ENCODE peak calls at places on chromosomes 4 and X, in four cellular contexts. S is astrocyte of the spinal cord, R is AG04450, U is epithelial cell of esophagus. O is an unnamed sample.
A peak's percentile ranks its signal among the peaks of the same experiment; 100 is the strongest.

GRCh38 chr4:111957131-111957530 is 188.1 kb upstream of the FAM241A start:
- DNase-seq in R (no peak), S (no peak), U (no peak), O (no peak)

GRCh38 chr4:7960017-7960789 is 20.5 kb upstream of the AFAP1 start:
- DNase-seq in S (no peak), R (no peak), U (peak; percentile 80), O (no peak)

GRCh38 chr4:146299605-146300004 is 85.3 kb downstream of the REELD1 start:
- DNase-seq in R (no peak), S (no peak), U (no peak), O (no peak)

GRCh38 chr4:83449009-83449408 is 6.6 kb downstream of the HELQ start:
- DNase-seq in R (no peak), S (no peak), U (no peak), O (peak; percentile 12)

GRCh38 chr4:41882622-41883347 is 52.4 kb upstream of the TMEM33 start:
- DNase-seq in U (peak; percentile 51), R (no peak), S (peak; percentile 42), O (peak; percentile 30)

GRCh38 chr4:167838686-167839085 is 253.7 kb upstream of the ANXA10 start:
- DNase-seq in R (no peak), U (peak; percentile 25), S (peak; percentile 16), O (no peak)

GRCh38 chrX:6226053-6226645 is 2.5 kb downstream of the NLGN4X start:
- DNase-seq in S (peak; percentile 8), R (no peak), U (peak; percentile 4), O (no peak)

GRCh38 chr4:85302756-85303155 is 172.2 kb upstream of the ARHGAP24 start:
- DNase-seq in S (no peak), R (no peak), U (no peak), O (no peak)

GRCh38 chrX:9644335-9644734 is 121.3 kb downstream of the GPR143 start:
- DNase-seq in R (no peak), S (no peak), U (no peak), O (no peak)

GRCh38 chr4:41120297-41121217 is 93.8 kb downstream of the APBB2 start:
- DNase-seq in S (peak; percentile 72), R (no peak), U (peak; percentile 53), O (no peak)

GRCh38 chr4:1233641-1234277 is 15.2 kb downstream of the CTBP1 start:
- DNase-seq in R (no peak), S (peak; percentile 39), U (no peak), O (no peak)

GRCh38 chrX:12580548-12580947 is 210.7 kb upstream of the PRPS2 start:
- DNase-seq in U (peak; percentile 77), S (no peak), R (no peak), O (no peak)

GRCh38 chrX:5823861-5824260 is 404.8 kb downstream of the NLGN4X start:
- DNase-seq in U (no peak), R (no peak), S (no peak), O (no peak)

GRCh38 chr4:10175626-10176025 is 59.0 kb upstream of the WDR1 start:
- DNase-seq in U (no peak), R (no peak), S (no peak), O (no peak)

GRCh38 chr4:10172278-10173038 is 55.9 kb upstream of the WDR1 start:
- DNase-seq in S (no peak), U (no peak), R (no peak), O (no peak)

GRCh38 chr4:10173039-10173753 is 56.6 kb upstream of the WDR1 start:
- DNase-seq in U (peak; percentile 72), S (no peak), R (no peak), O (peak; percentile 33)

GRCh38 chr4:10171055-10171454 is 54.5 kb upstream of the WDR1 start:
- DNase-seq in S (no peak), U (peak; percentile 30), R (no peak), O (peak; percentile 92)

DNA sequence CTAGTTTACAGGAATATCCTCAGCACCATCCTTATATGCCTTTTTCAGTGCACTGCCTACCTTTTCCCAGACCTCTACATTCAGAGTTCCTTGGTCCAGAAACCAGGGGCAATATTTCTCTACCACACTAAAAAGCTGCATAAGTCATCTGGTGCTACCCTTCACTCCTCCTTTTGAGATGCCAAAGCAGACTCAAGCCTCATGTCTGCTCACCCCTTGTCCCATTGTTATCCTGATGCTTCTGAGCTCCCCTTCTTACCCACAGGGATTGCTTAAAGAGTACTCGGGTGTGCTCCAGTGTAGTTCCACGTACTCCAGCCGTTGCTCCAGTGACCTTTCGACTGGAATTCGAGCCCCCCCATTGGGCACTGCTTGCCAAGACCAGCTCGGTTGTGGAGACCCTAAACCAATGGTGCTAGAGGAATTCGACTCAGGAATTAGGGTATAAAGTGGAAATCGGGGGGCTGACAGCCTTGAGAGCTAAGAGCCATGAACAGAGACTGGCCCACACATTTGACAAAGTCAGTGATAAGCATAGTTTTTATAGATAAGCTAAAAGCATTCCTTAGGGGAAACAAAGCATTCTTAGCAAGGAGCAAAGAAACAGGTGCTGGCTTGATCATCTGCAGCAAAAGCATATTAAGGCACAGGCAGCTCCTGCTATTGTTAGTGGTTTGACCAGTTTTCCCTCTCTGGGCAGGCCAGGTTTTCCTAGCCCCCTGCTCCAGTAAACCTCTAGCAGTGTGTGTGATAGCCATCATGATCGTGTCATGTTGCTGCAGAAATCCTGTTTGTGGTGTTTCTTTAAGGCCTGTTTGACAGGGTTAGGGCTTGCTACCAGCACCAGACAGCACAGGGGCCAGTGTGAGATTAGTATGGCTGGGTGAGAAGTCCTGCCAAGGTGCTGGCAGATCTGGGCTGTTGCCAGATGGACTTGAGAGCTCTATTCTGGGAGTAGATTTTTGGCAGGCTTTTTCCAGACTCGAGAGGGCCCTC is 57.5 kb upstream of the WDR1 start:
- DNase-seq in U (peak; percentile 48), S (no peak), R (no peak), O (peak; percentile 62)
- H3K4me3 ChIP-seq in U (no peak overlapping the region), S (no peak overlapping the region), R (no peak overlapping the region), O (no peak overlapping the region)

DNA sequence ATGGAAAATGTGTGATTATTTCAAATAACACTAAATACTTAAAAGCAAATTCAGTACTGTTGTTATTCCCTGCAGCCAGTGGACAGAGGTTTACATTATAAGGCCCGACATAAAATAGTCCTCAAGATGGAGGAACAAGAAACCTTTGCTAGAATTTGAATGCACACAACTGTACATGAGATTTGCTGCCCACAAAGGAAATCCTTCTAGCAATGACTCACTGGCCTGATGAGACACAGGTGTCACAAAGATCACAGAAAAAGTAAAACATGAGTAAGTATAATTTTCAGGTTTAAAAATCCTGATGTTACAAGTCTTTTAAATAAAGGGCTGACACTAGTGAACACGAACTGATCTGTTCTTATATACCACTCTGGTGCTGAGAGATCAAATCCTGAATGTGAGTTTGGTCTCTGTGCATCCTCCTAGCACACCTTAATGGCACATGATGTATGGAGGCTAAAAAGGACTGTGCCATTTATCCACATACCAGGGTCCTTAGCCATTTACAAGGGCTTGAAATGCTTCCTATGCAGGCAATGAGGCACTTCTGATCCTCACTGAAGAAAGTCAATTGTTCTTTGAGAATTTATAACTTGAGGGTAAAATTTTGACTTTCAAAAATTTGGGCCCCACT is 23.1 kb downstream of the MAP7D3 start:
- DNase-seq in S (no peak), U (peak; percentile 42), R (no peak), O (no peak)
- H3K4me3 ChIP-seq in S (no peak overlapping the region), U (no peak overlapping the region), R (no peak overlapping the region), O (no peak overlapping the region)

GRCh38 chrX:109709129-109709631 is 23.9 kb downstream of the ACSL4 start:
- DNase-seq in R (no peak), S (peak; percentile 64), U (peak; percentile 63), O (no peak)
- H3K4me3 ChIP-seq in R (no peak overlapping the region), S (no peak overlapping the region), U (no peak overlapping the region), O (no peak overlapping the region)

GRCh38 chr4:56466910-56467283 is 520 bp upstream of the SRP72 start:
- DNase-seq in U (peak; percentile 13), S (no peak), R (no peak), O (no peak)

GRCh38 chr4:56464581-56464980 is 2.8 kb upstream of the SRP72 start:
- DNase-seq in R (no peak), U (no peak), S (no peak), O (no peak)

GRCh38 chr4:56465599-56466295 is 1.7 kb upstream of the SRP72 start:
- DNase-seq in S (no peak), R (no peak), U (peak; percentile 64), O (peak; percentile 11)

GRCh38 chr4:56462157-56462556 is 5.3 kb upstream of the SRP72 start:
- DNase-seq in S (no peak), R (no peak), U (no peak), O (no peak)

GRCh38 chr4:56463711-56464110 is 3.7 kb upstream of the SRP72 start:
- DNase-seq in R (no peak), S (no peak), U (no peak), O (no peak)
- H3K4me3 ChIP-seq in R (no peak overlapping the region), S (no peak overlapping the region), U (no peak overlapping the region), O (no peak overlapping the region)

DNA sequence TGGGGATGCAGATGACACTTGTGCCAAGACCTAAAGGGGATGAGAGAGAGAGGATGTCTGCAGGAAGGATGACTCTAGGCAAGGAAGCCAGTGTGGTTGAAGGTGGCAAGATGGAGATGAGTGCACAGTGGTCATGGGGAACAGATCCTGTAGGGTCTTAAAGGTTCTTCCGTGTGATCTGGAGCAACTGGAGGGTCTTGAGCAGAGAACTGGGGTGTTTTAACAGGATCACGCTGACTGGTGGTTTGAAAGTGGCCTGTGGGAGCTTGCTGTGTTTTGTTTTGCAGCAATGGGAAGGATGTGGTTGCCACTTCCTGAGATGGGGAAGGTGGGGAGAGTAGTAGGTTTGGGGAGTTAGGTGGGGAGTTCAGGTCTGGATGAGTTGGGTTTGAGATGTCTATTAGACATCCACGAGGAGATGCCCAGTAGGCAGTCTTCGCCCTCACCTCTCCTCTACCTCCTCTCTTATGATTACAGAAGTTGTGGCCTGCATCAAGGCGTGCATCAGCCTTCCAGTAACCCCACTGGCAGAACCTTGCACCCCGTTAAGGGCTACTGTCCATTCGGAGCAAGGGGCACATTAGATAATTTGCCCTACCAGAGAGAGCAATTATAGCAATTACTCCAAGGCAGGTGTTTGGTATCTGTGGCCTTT is 1.4 kb upstream of the STBD1 start:
- DNase-seq in S (no peak), U (no peak), R (no peak), O (no peak)
- H3K4me3 ChIP-seq in S (no peak overlapping the region), U (peak overlapping the region; percentile 78), R (peak overlapping the region; percentile 77), O (no peak overlapping the region)